ENCODE peak calls at places on chromosomes 2 and 18, in six cellular contexts. U, D, F, B, X and K are unnamed samples.

GRCh38 chr2:134926231-134926931 is 7.8 kb downstream of the CCNT2 start:
- DNase-seq in F (no peak), B (no peak), X (peak; percentile 7), U (peak; percentile 8), D (no peak), K (no peak)

GRCh38 chr2:19362094-19362649 is 3.7 kb upstream of the OSR1 start:
- DNase-seq in B (peak; percentile 21), F (no peak), X (peak; percentile 57), U (no peak), D (no peak), K (peak; percentile 44)

GRCh38 chr18:9117980-9118841 is 15.7 kb downstream of the NDUFV2 start:
- DNase-seq in D (no peak), U (no peak), F (no peak), X (no peak), B (no peak), K (no peak)

GRCh38 chr2:218876562-218877219 is 4.0 kb upstream of the WNT10A start:
- DNase-seq in X (peak; percentile 64), F (peak; percentile 80), U (peak; percentile 85), D (peak; percentile 59), B (peak; percentile 70), K (peak; percentile 86)

GRCh38 chr2:143263045-143263625 is 133.9 kb downstream of the ARHGAP15 start:
- DNase-seq in F (peak; percentile 16), D (no peak), X (no peak), B (no peak), U (peak; percentile 58), K (peak; percentile 15)

GRCh38 chr2:17587469-17587868 is 47.0 kb downstream of the VSNL1 start:
- DNase-seq in X (no peak), B (no peak), U (no peak), D (no peak), F (no peak), K (no peak)

GRCh38 chr2:98895221-98895620 is 40.8 kb downstream of the CRACDL start:
- DNase-seq in D (no peak), U (no peak), F (no peak), X (no peak), B (no peak), K (no peak)

GRCh38 chr18:3046216-3046808 is 33.4 kb upstream of the LPIN2 start:
- DNase-seq in D (no peak), B (no peak), X (no peak), F (peak; percentile 30), U (no peak), K (no peak)

GRCh38 chr2:85485815-85486214 is 53.2 kb upstream of the MAT2A start:
- DNase-seq in B (no peak), X (peak; percentile 62), F (no peak), D (no peak), U (no peak), K (no peak)
- TF ChIP-seq EZH2phosphoT487 in B (no peak), X (no peak), F (no peak), D (no peak), U (no peak), K (no peak)

DNA sequence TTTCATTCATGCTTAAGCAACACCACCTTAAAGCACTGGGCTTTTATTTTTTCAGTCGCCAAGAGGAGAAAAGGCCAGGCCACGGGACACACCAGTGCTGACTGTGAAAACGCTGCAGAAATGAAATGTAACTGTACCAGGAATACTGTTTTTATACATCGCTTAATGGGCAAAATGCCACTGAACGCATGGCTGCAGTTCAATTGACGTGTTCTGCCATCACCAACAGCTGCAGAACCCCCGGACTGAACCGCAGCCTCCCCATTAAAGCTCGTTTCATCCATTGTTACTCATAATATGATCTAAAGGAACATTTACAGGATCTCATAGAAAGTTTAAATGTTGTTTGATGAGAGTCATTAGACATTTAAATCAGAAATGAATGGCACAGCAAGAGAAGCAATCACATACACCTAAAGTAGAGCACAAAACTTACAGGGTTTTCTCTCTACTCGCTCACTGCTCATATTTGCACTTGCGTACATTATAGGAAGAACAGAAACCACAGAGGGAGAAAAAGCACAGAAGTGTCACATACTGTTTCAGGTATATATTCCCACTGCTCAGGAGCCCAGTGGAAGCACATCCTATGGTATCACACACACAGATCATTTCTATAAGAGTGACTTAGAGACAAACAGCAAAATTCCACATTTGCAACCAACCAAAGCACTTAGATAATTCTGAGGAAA is 35.3 kb downstream of the TCF4 start:
- DNase-seq in F (no peak), X (no peak), U (no peak), B (no peak), D (no peak), K (no peak)
- H3K4me2 ChIP-seq in F (no peak overlapping the region), X (no peak overlapping the region), U (no peak overlapping the region), B (no peak overlapping the region), D (no peak overlapping the region), K (no peak overlapping the region)

GRCh38 chr2:100852447-100852846 is 32.5 kb downstream of the NPAS2 start:
- DNase-seq in F (no peak), D (no peak), B (no peak), X (no peak), U (no peak), K (no peak)
- H3K4me3 ChIP-seq in F (no peak overlapping the region), D (no peak overlapping the region), B (no peak overlapping the region), X (no peak overlapping the region), U (no peak overlapping the region), K (no peak overlapping the region)

GRCh38 chr2:236674238-236674637 is 104.6 kb downstream of the ACKR3 start:
- DNase-seq in X (no peak), U (no peak), F (no peak), D (no peak), B (no peak), K (no peak)
- TF ChIP-seq EZH2phosphoT487 in X (no peak), U (no peak), F (no peak), D (no peak), B (no peak), K (no peak)